ENCODE peak calls at places on chromosomes 16 and 17, in eight cellular contexts. One of them, this sample, is unnamed.

GRCh38 chr17:27627514-27627913 is 3.5 kb upstream of the LGALS9 start:
- DNase-seq in psoas muscle: no peak
- DNase-seq in ovary: no peak
- DNase-seq in ascending aorta: no peak
- DNase-seq in heart right ventricle: no peak
- DNase-seq in stomach: no peak
- DNase-seq in H1: no peak
- DNase-seq in A549: no peak
- DNase-seq in this sample: no peak

GRCh38 chr17:13940858-13941665 is 128.2 kb upstream of the COX10 start:
- DNase-seq in psoas muscle: no peak
- DNase-seq in ovary: no peak
- DNase-seq in ascending aorta: no peak
- DNase-seq in heart right ventricle: no peak
- DNase-seq in stomach: no peak
- DNase-seq in H1: no peak
- DNase-seq in A549: peak; percentile 78
- DNase-seq in this sample: no peak

GRCh38 chr16:28316056-28316455 is 23.7 kb downstream of the SBK1 start:
- DNase-seq in psoas muscle: no peak
- DNase-seq in ovary: no peak
- DNase-seq in ascending aorta: no peak
- DNase-seq in heart right ventricle: no peak
- DNase-seq in stomach: no peak
- DNase-seq in H1: no peak
- DNase-seq in A549: no peak
- DNase-seq in this sample: no peak

GRCh38 chr17:82872591-82873520 is 33.0 kb upstream of the ZNF750 start:
- DNase-seq in psoas muscle: peak; percentile 48
- DNase-seq in ovary: no peak
- DNase-seq in ascending aorta: no peak
- DNase-seq in heart right ventricle: no peak
- DNase-seq in stomach: no peak
- DNase-seq in H1: no peak
- DNase-seq in A549: no peak
- DNase-seq in this sample: no peak

GRCh38 chr16:68885321-68885720 is 42.0 kb downstream of the TANGO6 start:
- DNase-seq in psoas muscle: no peak
- DNase-seq in ovary: no peak
- DNase-seq in ascending aorta: no peak
- DNase-seq in heart right ventricle: no peak
- DNase-seq in stomach: no peak
- DNase-seq in H1: no peak
- DNase-seq in A549: no peak
- DNase-seq in this sample: no peak

GRCh38 chr17:80938556-80938955 is 53.1 kb upstream of the CHMP6 start:
- DNase-seq in psoas muscle: no peak
- DNase-seq in ovary: no peak
- DNase-seq in ascending aorta: no peak
- DNase-seq in heart right ventricle: no peak
- DNase-seq in stomach: no peak
- DNase-seq in H1: no peak
- DNase-seq in A549: no peak
- DNase-seq in this sample: no peak

GRCh38 chr17:81049372-81049911 is 14.5 kb downstream of the BAIAP2 start:
- DNase-seq in psoas muscle: no peak
- DNase-seq in ovary: no peak
- DNase-seq in ascending aorta: no peak
- DNase-seq in heart right ventricle: no peak
- DNase-seq in stomach: no peak
- DNase-seq in H1: no peak
- DNase-seq in A549: no peak
- DNase-seq in this sample: no peak

GRCh38 chr17:80907281-80907680 is 84.4 kb upstream of the CHMP6 start:
- DNase-seq in psoas muscle: no peak
- DNase-seq in ovary: no peak
- DNase-seq in ascending aorta: no peak
- DNase-seq in heart right ventricle: no peak
- DNase-seq in stomach: no peak
- DNase-seq in H1: no peak
- DNase-seq in A549: no peak
- DNase-seq in this sample: no peak

GRCh38 chr16:50153648-50154368 is 702 bp downstream of the TENT4B start:
- DNase-seq in psoas muscle: peak; percentile 60
- DNase-seq in ovary: peak; percentile 46
- DNase-seq in ascending aorta: no peak
- DNase-seq in heart right ventricle: peak; percentile 49
- DNase-seq in stomach: no peak
- DNase-seq in H1: peak; percentile 57
- DNase-seq in A549: no peak
- DNase-seq in this sample: peak; percentile 44

GRCh38 chr17:13490427-13490826 is 111.3 kb downstream of the HS3ST3A1 start:
- DNase-seq in psoas muscle: no peak
- DNase-seq in ovary: no peak
- DNase-seq in ascending aorta: no peak
- DNase-seq in heart right ventricle: no peak
- DNase-seq in stomach: no peak
- DNase-seq in H1: no peak
- DNase-seq in A549: no peak
- DNase-seq in this sample: no peak

DNA sequence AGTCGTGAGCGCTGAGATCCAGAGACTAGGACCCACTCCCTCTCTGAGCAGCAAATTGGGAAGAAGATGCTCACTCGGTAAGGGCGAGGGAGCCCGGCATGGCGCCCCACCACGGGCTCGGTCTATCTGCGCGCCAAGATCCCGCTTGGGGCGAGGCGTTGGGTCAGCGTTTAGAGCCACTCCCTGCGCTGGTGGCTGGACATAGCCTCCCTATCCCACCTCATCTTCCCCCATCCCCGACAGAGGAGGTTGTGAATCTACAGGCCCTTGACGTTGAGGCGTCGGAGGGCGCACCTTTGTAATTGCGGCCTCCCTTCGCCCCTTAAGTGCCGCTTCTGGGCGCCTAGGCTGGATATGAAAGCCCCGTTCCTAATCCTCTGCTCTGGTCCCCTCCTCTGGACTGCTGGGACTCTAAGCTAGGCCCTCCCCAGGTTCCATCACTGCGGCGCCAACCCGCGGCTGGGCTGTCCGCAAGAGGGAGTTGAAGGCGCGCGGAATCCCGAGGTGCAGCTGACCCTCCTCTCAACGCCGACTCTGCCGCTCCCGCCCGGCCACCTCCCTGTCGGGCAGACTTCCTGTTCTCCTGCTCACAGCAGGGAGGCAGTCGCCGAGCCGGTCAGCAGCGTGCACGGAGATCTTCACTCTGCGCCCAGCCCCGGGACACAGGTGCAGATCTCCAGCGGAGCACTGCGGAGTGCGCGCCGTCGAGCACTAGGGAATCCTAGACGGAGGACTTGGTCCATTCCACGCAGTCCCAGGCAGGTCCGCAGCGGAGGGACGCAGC is 16.1 kb upstream of the HOXB9 start:
- DNase-seq in psoas muscle: no peak
- DNase-seq in ovary: no peak
- DNase-seq in ascending aorta: no peak
- DNase-seq in heart right ventricle: no peak
- DNase-seq in stomach: no peak
- DNase-seq in H1: peak; percentile 79
- DNase-seq in A549: peak; percentile 81
- DNase-seq in this sample: no peak
- TF ChIP-seq CTCF in psoas muscle: no peak
- TF ChIP-seq CTCF in ovary: no peak
- TF ChIP-seq CTCF in ascending aorta: no peak
- TF ChIP-seq CTCF in heart right ventricle: no peak
- TF ChIP-seq CTCF in stomach: no peak
- TF ChIP-seq CTCF in H1: peak; percentile 38
- TF ChIP-seq CTCF in A549: peak; percentile 24
- TF ChIP-seq CTCF in this sample: no peak

GRCh38 chr17:49213399-49213798 is 2.9 kb downstream of the ABI3 start:
- DNase-seq in psoas muscle: no peak
- DNase-seq in ovary: no peak
- DNase-seq in ascending aorta: no peak
- DNase-seq in heart right ventricle: no peak
- DNase-seq in stomach: no peak
- DNase-seq in H1: no peak
- DNase-seq in A549: no peak
- DNase-seq in this sample: no peak

GRCh38 chr17:49214665-49215360 is 4.3 kb downstream of the ABI3 start:
- DNase-seq in psoas muscle: no peak
- DNase-seq in ovary: no peak
- DNase-seq in ascending aorta: no peak
- DNase-seq in heart right ventricle: peak; percentile 32
- DNase-seq in stomach: peak; percentile 79
- DNase-seq in H1: no peak
- DNase-seq in A549: no peak
- DNase-seq in this sample: no peak

GRCh38 chr17:49209061-49209571 is 1.3 kb downstream of the GNGT2 start:
- DNase-seq in psoas muscle: no peak
- DNase-seq in ovary: no peak
- DNase-seq in ascending aorta: no peak
- DNase-seq in heart right ventricle: no peak
- DNase-seq in stomach: no peak
- DNase-seq in H1: no peak
- DNase-seq in A549: no peak
- DNase-seq in this sample: no peak

GRCh38 chr17:49213803-49214202 is 3.3 kb downstream of the ABI3 start:
- DNase-seq in psoas muscle: no peak
- DNase-seq in ovary: no peak
- DNase-seq in ascending aorta: no peak
- DNase-seq in heart right ventricle: no peak
- DNase-seq in stomach: no peak
- DNase-seq in H1: no peak
- DNase-seq in A549: no peak
- DNase-seq in this sample: no peak

GRCh38 chr17:49210158-49211029 is at the start of the genes ABI3 and GNGT2:
- DNase-seq in psoas muscle: peak; percentile 58
- DNase-seq in ovary: peak; percentile 48
- DNase-seq in ascending aorta: no peak
- DNase-seq in heart right ventricle: peak; percentile 41
- DNase-seq in stomach: peak; percentile 37
- DNase-seq in H1: peak; percentile 60
- DNase-seq in A549: no peak
- DNase-seq in this sample: no peak
- H3K4me1 ChIP-seq in psoas muscle: no peaks in the 10 kb centered on the region
- H3K4me1 ChIP-seq in ovary: peaks cover 5% of the 10 kb centered on the region
- H3K4me1 ChIP-seq in ascending aorta: no peaks in the 10 kb centered on the region
- H3K4me1 ChIP-seq in heart right ventricle: peaks cover 43% of the 10 kb centered on the region
- H3K4me1 ChIP-seq in stomach: peaks cover 10% of the 10 kb centered on the region
- H3K4me1 ChIP-seq in H1: peaks cover 5% of the 10 kb centered on the region
- H3K4me1 ChIP-seq in A549: peaks cover 5% of the 10 kb centered on the region
- H3K4me1 ChIP-seq in this sample: no peaks in the 10 kb centered on the region

DNA sequence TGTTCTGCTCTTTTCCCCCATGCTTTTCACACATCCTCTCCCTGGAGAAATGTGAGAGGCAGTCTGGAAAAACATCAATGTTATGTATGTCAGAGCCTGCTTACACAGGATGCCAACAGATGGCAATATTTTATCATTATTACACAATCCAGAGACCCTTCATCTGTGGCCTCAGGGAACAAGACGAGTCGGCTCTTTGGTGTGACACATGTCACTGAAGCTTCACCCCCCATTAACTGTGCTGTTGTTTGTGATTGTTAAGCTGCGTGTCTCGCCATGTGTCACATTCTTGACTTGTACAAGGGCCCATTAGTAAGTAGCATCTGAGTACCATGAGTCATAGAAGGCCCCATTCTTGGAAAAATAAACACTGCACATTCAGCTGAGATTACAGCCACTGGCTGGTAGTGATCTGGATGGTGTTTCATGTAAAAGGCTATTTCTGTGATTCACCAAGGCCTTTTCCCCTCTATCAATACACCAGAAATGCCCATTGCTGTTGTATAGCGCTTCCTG is 682.1 kb upstream of the SOX9 start:
- DNase-seq in psoas muscle: no peak
- DNase-seq in ovary: no peak
- DNase-seq in ascending aorta: no peak
- DNase-seq in heart right ventricle: no peak
- DNase-seq in stomach: no peak
- DNase-seq in H1: no peak
- DNase-seq in A549: peak; percentile 84
- DNase-seq in this sample: peak; percentile 54
- TF ChIP-seq CTCF in psoas muscle: no peak
- TF ChIP-seq CTCF in ovary: no peak
- TF ChIP-seq CTCF in ascending aorta: no peak
- TF ChIP-seq CTCF in heart right ventricle: no peak
- TF ChIP-seq CTCF in stomach: no peak
- TF ChIP-seq CTCF in H1: no peak
- TF ChIP-seq CTCF in A549: peak; percentile 38
- TF ChIP-seq CTCF in this sample: peak; percentile 26

GRCh38 chr17:4944554-4945175 is 3.7 kb downstream of the PFN1 start:
- DNase-seq in psoas muscle: peak; percentile 48
- DNase-seq in ovary: no peak
- DNase-seq in ascending aorta: no peak
- DNase-seq in heart right ventricle: no peak
- DNase-seq in stomach: no peak
- DNase-seq in H1: no peak
- DNase-seq in A549: no peak
- DNase-seq in this sample: no peak

GRCh38 chr17:4945944-4946280 is 2.4 kb downstream of the PFN1 start:
- DNase-seq in psoas muscle: no peak
- DNase-seq in ovary: no peak
- DNase-seq in ascending aorta: no peak
- DNase-seq in heart right ventricle: no peak
- DNase-seq in stomach: no peak
- DNase-seq in H1: no peak
- DNase-seq in A549: no peak
- DNase-seq in this sample: no peak

GRCh38 chr17:4946312-4946976 is 1.9 kb downstream of the PFN1 start:
- DNase-seq in psoas muscle: no peak
- DNase-seq in ovary: no peak
- DNase-seq in ascending aorta: no peak
- DNase-seq in heart right ventricle: no peak
- DNase-seq in stomach: no peak
- DNase-seq in H1: no peak
- DNase-seq in A549: no peak
- DNase-seq in this sample: no peak

GRCh38 chr17:4944163-4944553 is 4.1 kb downstream of the RNF167 start:
- DNase-seq in psoas muscle: peak; percentile 39
- DNase-seq in ovary: no peak
- DNase-seq in ascending aorta: no peak
- DNase-seq in heart right ventricle: no peak
- DNase-seq in stomach: no peak
- DNase-seq in H1: no peak
- DNase-seq in A549: no peak
- DNase-seq in this sample: no peak

DNA sequence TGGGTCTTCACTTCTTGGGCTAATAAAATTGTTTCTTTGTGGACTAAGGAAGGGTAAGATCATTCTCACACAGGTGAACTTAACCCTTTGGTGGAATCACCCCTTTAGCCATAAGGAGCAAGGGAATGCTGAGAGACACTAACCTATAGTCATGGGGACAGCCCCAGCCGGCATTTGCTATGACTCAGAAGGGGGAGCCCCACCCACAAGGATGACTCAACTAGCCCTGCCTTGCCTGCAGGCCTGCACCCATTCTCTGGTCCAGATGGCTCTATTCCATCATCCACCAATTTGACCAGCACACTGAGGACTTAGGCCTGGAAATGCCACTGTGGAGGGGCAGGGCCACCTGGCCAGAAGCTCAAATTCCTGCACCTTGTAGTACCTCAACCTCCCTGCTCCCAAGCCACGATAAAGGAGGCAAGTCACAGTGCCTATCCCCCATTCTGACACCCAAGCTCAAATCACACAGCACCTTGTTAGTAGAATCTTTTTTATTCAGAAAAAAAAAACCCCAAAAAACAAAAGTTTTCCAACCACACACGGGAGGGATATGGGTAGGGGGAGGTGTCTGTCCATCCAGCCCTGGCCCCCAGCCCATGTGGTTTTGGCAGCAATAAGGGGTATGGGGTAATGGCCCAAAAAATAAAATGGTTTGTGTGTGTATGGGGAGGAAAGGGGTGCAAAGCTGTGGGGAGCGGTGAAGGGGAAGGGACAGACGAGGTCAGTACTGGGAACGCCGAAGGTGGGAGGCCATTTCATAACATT is 3.0 kb downstream of the PFN1 start:
- DNase-seq in psoas muscle: peak; percentile 90
- DNase-seq in ovary: peak; percentile 59
- DNase-seq in ascending aorta: peak; percentile 67
- DNase-seq in heart right ventricle: peak; percentile 49
- DNase-seq in stomach: peak; percentile 79
- DNase-seq in H1: peak; percentile 58
- DNase-seq in A549: peak; percentile 89
- DNase-seq in this sample: peak; percentile 69
- H3K4me1 ChIP-seq in psoas muscle: peaks cover 36% of the 10 kb centered on the region
- H3K4me1 ChIP-seq in ovary: peaks cover 6% of the 10 kb centered on the region
- H3K4me1 ChIP-seq in ascending aorta: peaks cover 20% of the 10 kb centered on the region
- H3K4me1 ChIP-seq in heart right ventricle: peaks cover 75% of the 10 kb centered on the region
- H3K4me1 ChIP-seq in stomach: peaks cover 53% of the 10 kb centered on the region
- H3K4me1 ChIP-seq in H1: peaks cover 4% of the 10 kb centered on the region
- H3K4me1 ChIP-seq in A549: peaks cover 55% of the 10 kb centered on the region
- H3K4me1 ChIP-seq in this sample: no peaks in the 10 kb centered on the region

This sample was measured in BE2C.